ENCODE peak calls at places on chromosomes 13 and 19, in eight cellular contexts. K, I, T, N, A, W, U and X are unnamed samples.

GRCh38 chr19:34990578-34991192 is 9.4 kb upstream of the GRAMD1A start:
- DNase-seq in K (no peak), I (no peak), T (no peak), N (no peak), A (no peak), W (no peak), U (no peak), X (no peak)

GRCh38 chr13:114030666-114031610 is 57.1 kb upstream of the C13orf46 start:
- DNase-seq in K (no peak), I (no peak), T (no peak), N (no peak), A (no peak), W (no peak), U (no peak), X (no peak)

GRCh38 chr19:9966448-9966847 is 30.1 kb upstream of the OLFM2 start:
- DNase-seq in K (no peak), I (no peak), T (no peak), N (no peak), A (no peak), W (no peak), U (no peak), X (no peak)

GRCh38 chr13:93690139-93690538 is 463.5 kb downstream of the GPC6 start:
- DNase-seq in K (no peak), I (peak), T (peak), N (peak), A (peak), W (no peak), U (no peak), X (no peak)

GRCh38 chr13:32031815-32032345 is 306 bp downstream of the FRY start:
- DNase-seq in K (no peak), I (no peak), T (no peak), N (peak), A (no peak), W (no peak), U (no peak), X (no peak)

GRCh38 chr13:75637101-75637774 is 1.1 kb downstream of the LMO7 start:
- DNase-seq in K (no peak), I (no peak), T (no peak), N (peak), A (no peak), W (no peak), U (no peak), X (no peak)

GRCh38 chr19:54707932-54708331 is 16.3 kb upstream of the KIR3DL3 start:
- DNase-seq in K (no peak), I (no peak), T (no peak), N (no peak), A (peak), W (peak), U (no peak), X (no peak)

GRCh38 chr19:48780684-48781391 is 25.5 kb downstream of the FGF21 start:
- DNase-seq in K (no peak), I (peak), T (peak), N (peak), A (peak), W (no peak), U (no peak), X (no peak)

GRCh38 chr13:112846411-112847115 is 122.5 kb upstream of the MCF2L start:
- DNase-seq in K (no peak), I (no peak), T (no peak), N (no peak), A (no peak), W (no peak), U (no peak), X (no peak)

GRCh38 chr13:65594255-65594654 is 1635.9 kb downstream of the PCDH9 start:
- DNase-seq in K (no peak), I (peak), T (no peak), N (peak), A (no peak), W (no peak), U (peak), X (no peak)

GRCh38 chr19:10305139-10305806 is 4.3 kb downstream of the ZGLP1 start:
- DNase-seq in K (peak), I (peak), T (peak), N (no peak), A (peak), W (no peak), U (no peak), X (no peak)

GRCh38 chr19:11378319-11379189 is 4.1 kb downstream of the SWSAP1 start:
- DNase-seq in K (peak), I (peak), T (peak), N (peak), A (peak), W (no peak), U (peak), X (no peak)

GRCh38 chr19:3313199-3313575 is 53.2 kb upstream of the NFIC start:
- DNase-seq in K (no peak), I (no peak), T (no peak), N (no peak), A (no peak), W (no peak), U (no peak), X (no peak)

GRCh38 chr13:50208826-50209335 is 193.6 kb downstream of the KCNRG start:
- DNase-seq in K (peak), I (peak), T (peak), N (peak), A (peak), W (no peak), U (peak), X (peak)

GRCh38 chr19:33064778-33065550 is at the start of gene RHPN2:
- DNase-seq in K (no peak), I (peak), T (no peak), N (peak), A (peak), W (peak), U (no peak), X (no peak)

GRCh38 chr13:39257642-39258041 is 219.4 kb downstream of the NHLRC3 start:
- DNase-seq in K (no peak), I (no peak), T (no peak), N (no peak), A (no peak), W (no peak), U (no peak), X (no peak)

GRCh38 chr13:49000247-49000646 is 24.5 kb downstream of the FNDC3A start:
- DNase-seq in K (no peak), I (no peak), T (no peak), N (no peak), A (no peak), W (no peak), U (no peak), X (no peak)

GRCh38 chr13:92537485-92537884 is 689.1 kb upstream of the GPC6 start:
- DNase-seq in K (no peak), I (no peak), T (no peak), N (no peak), A (no peak), W (no peak), U (no peak), X (no peak)

GRCh38 chr19:3270908-3271307 is 46.4 kb downstream of the CELF5 start:
- DNase-seq in K (peak), I (peak), T (peak), N (peak), A (peak), W (peak), U (no peak), X (no peak)

GRCh38 chr19:34350161-34350561 is 14.8 kb upstream of the GPI start:
- DNase-seq in K (no peak), I (peak), T (no peak), N (no peak), A (no peak), W (peak), U (no peak), X (no peak)

GRCh38 chr13:30020726-30021312 is 170.4 kb upstream of the UBL3 start:
- DNase-seq in K (no peak), I (peak), T (peak), N (no peak), A (no peak), W (no peak), U (no peak), X (no peak)

GRCh38 chr13:40969169-40969901 is 49.8 kb downstream of the ELF1 start:
- DNase-seq in K (peak), I (no peak), T (no peak), N (no peak), A (peak), W (no peak), U (no peak), X (no peak)

GRCh38 chr13:25171517-25172302 is at the start of gene AMER2:
- DNase-seq in K (no peak), I (no peak), T (no peak), N (peak), A (no peak), W (no peak), U (no peak), X (peak)

GRCh38 chr19:10452726-10453620 is 32.6 kb downstream of the PDE4A start:
- DNase-seq in K (no peak), I (no peak), T (no peak), N (no peak), A (peak), W (no peak), U (no peak), X (no peak)

GRCh38 chr13:113171250-113172125 is 13.0 kb downstream of the PROZ start:
- DNase-seq in K (no peak), I (no peak), T (no peak), N (no peak), A (no peak), W (no peak), U (no peak), X (no peak)

GRCh38 chr13:62643007-62643483 is 1227.4 kb upstream of the PCDH20 start:
- DNase-seq in K (no peak), I (peak), T (peak), N (peak), A (no peak), W (no peak), U (no peak), X (peak)

GRCh38 chr19:34600366-34600765 is 76.6 kb downstream of the SCGB2B2 start:
- DNase-seq in K (no peak), I (no peak), T (no peak), N (no peak), A (no peak), W (no peak), U (no peak), X (no peak)

GRCh38 chr19:40143612-40144011 is 47.6 kb upstream of the MAP3K10 start:
- DNase-seq in K (peak), I (no peak), T (no peak), N (peak), A (peak), W (peak), U (no peak), X (no peak)

GRCh38 chr19:18294467-18294864 is 13.0 kb upstream of the JUND start:
- DNase-seq in K (no peak), I (no peak), T (peak), N (no peak), A (no peak), W (peak), U (no peak), X (no peak)

GRCh38 chr13:32902898-32903297 is 113.3 kb upstream of the KL start:
- DNase-seq in K (no peak), I (peak), T (no peak), N (peak), A (no peak), W (no peak), U (no peak), X (no peak)

GRCh38 chr13:36850790-36851438 is 31.9 kb downstream of the RFXAP start:
- DNase-seq in K (peak), I (no peak), T (no peak), N (no peak), A (peak), W (no peak), U (no peak), X (no peak)

GRCh38 chr19:33456845-33457220 is 64.8 kb downstream of the PEPD start:
- DNase-seq in K (no peak), I (no peak), T (no peak), N (no peak), A (no peak), W (no peak), U (no peak), X (no peak)

GRCh38 chr19:10104665-10105221 is 1.4 kb upstream of the PPAN start:
- DNase-seq in K (peak), I (no peak), T (no peak), N (no peak), A (peak), W (peak), U (no peak), X (no peak)

GRCh38 chr19:44647144-44647543 is 3.4 kb downstream of the PVR start:
- DNase-seq in K (no peak), I (no peak), T (no peak), N (no peak), A (no peak), W (no peak), U (no peak), X (no peak)

DNA sequence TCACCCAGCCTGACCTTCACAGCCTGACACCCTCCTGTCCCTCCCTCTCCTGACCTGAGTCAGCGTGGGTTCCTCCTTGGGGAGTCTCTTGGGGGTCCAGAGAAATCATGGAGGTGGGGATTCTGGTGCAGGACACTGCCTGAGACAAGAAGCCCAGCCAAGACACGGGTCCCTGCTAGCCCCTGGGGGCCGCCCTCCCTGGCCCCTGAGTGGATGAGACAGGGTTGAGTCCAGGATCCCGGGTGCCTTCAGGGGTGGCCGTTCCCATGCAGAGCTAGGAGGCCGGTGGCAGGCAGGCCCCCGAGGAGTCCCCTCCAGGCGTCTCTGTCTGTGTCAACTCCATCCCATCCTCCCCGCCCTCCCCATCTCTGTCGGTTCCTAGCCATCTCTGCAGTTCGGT is 1.6 kb downstream of the MAP2K7 start:
- DNase-seq in K (no peak), I (no peak), T (no peak), N (no peak), A (no peak), W (no peak), U (no peak), X (no peak)
- H3K4me3 ChIP-seq in K (no peak), I (no peak), T (no peak), N (no peak), A (peak), W (no peak), U (peak), X (no peak)

GRCh38 chr13:95536629-95537241 is 15.8 kb upstream of the CLDN10 start:
- DNase-seq in K (no peak), I (peak), T (peak), N (peak), A (peak), W (no peak), U (no peak), X (no peak)
- TF ChIP-seq CTCF in K (peak), I (peak), T (peak), N (no peak), A (peak), W (peak), U (peak), X (peak)

DNA sequence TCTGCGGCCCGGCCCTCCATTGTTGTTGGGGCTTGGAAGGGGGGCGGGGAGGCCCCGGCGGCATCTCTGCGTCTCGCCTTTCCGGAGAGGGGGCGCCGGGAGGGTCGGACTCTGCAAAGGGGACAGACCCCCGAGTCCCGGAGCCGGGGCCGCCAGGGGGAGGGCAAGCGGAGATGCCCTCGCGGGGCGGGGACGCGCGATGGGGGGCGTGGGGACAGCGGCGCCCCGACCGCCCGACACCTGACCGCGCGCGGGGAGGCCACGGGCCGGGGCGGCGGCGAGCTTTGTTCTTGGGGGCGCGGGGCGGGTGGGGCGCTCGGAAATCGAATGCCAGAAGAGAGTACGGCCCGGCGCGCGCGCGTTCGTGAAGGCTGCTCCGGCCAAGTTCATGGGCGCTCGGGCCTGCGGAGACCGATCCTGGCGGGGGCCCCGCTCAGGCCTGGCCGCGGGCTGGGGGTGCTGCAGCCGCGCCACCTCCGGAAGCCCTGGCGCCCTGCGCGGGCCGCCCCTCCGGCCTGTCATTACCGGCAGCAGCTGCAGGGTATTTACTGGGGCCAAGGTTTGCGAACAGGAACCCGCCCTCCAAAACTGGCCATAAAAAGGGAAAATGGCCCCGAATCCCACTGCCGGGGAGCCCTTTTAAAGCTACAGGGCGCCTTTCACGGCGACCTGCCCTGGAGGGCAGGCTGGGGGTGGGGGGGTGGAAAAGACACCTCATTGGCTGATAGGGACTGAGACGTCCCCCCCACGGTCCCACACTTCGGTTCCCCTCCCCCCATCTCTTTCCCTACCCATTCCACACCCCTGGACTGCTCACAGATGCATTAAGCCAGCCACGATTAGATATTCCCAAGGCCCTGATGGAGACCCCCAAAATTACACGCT is 11.1 kb upstream of the NANOS3 start:
- DNase-seq in K (no peak), I (no peak), T (no peak), N (no peak), A (peak), W (no peak), U (no peak), X (no peak)
- H3K4me3 ChIP-seq in K (peak), I (peak), T (peak), N (peak), A (peak), W (peak), U (peak), X (peak)

GRCh38 chr19:50147462-50148423 is 15.3 kb downstream of the IZUMO2 start:
- DNase-seq in K (peak), I (peak), T (peak), N (peak), A (peak), W (peak), U (peak), X (peak)
- TF ChIP-seq CTCF in K (no peak), I (peak), T (peak), N (no peak), A (no peak), W (no peak), U (peak), X (peak)

GRCh38 chr19:13866463-13867046 is 10.4 kb upstream of the NANOS3 start:
- DNase-seq in K (no peak), I (no peak), T (no peak), N (no peak), A (no peak), W (no peak), U (no peak), X (no peak)
- H3K4me3 ChIP-seq in K (no peak), I (peak), T (no peak), N (peak), A (no peak), W (peak), U (peak), X (peak)

GRCh38 chr19:38413416-38413815 is 10.5 kb downstream of the FAM98C start:
- DNase-seq in K (no peak), I (no peak), T (no peak), N (no peak), A (no peak), W (no peak), U (no peak), X (no peak)

GRCh38 chr19:38420935-38421334 is 5.1 kb downstream of the RASGRP4 start:
- DNase-seq in K (no peak), I (no peak), T (no peak), N (no peak), A (no peak), W (no peak), U (no peak), X (no peak)

GRCh38 chr19:38417146-38417543 is 8.9 kb downstream of the RASGRP4 start:
- DNase-seq in K (no peak), I (no peak), T (no peak), N (no peak), A (no peak), W (no peak), U (no peak), X (no peak)

GRCh38 chr19:38421856-38422255 is 4.2 kb downstream of the RASGRP4 start:
- DNase-seq in K (no peak), I (no peak), T (no peak), N (no peak), A (no peak), W (no peak), U (no peak), X (no peak)

GRCh38 chr19:38417544-38418506 is 8.2 kb downstream of the RASGRP4 start:
- DNase-seq in K (peak), I (no peak), T (peak), N (peak), A (peak), W (peak), U (no peak), X (no peak)
- TF ChIP-seq CTCF in K (no peak), I (no peak), T (no peak), N (no peak), A (no peak), W (no peak), U (no peak), X (no peak)

GRCh38 chr19:42282810-42283247 is 13.8 kb downstream of the CIC start:
- DNase-seq in K (no peak), I (no peak), T (no peak), N (no peak), A (no peak), W (no peak), U (no peak), X (no peak)
- H3K4me3 ChIP-seq in K (no peak), I (no peak), T (no peak), N (peak), A (no peak), W (peak), U (peak), X (peak)

GRCh38 chr13:56352356-56352755 is 788.4 kb upstream of the PRR20A start:
- DNase-seq in K (no peak), I (no peak), T (peak), N (no peak), A (no peak), W (no peak), U (no peak), X (no peak)

GRCh38 chr13:56349866-56350265 is 790.9 kb upstream of the PRR20A start:
- DNase-seq in K (no peak), I (no peak), T (no peak), N (no peak), A (no peak), W (no peak), U (no peak), X (no peak)

GRCh38 chr13:56352901-56353300 is 787.8 kb upstream of the PRR20A start:
- DNase-seq in K (no peak), I (no peak), T (peak), N (no peak), A (no peak), W (no peak), U (no peak), X (no peak)

GRCh38 chr13:56347014-56347413 is 793.7 kb upstream of the PRR20A start:
- DNase-seq in K (no peak), I (no peak), T (no peak), N (no peak), A (no peak), W (no peak), U (no peak), X (no peak)

GRCh38 chr13:56351041-56351440 is 789.7 kb upstream of the PRR20A start:
- DNase-seq in K (no peak), I (no peak), T (peak), N (no peak), A (no peak), W (no peak), U (no peak), X (no peak)
- TF ChIP-seq CTCF in K (no peak), I (no peak), T (peak), N (no peak), A (no peak), W (no peak), U (no peak), X (no peak)

DNA sequence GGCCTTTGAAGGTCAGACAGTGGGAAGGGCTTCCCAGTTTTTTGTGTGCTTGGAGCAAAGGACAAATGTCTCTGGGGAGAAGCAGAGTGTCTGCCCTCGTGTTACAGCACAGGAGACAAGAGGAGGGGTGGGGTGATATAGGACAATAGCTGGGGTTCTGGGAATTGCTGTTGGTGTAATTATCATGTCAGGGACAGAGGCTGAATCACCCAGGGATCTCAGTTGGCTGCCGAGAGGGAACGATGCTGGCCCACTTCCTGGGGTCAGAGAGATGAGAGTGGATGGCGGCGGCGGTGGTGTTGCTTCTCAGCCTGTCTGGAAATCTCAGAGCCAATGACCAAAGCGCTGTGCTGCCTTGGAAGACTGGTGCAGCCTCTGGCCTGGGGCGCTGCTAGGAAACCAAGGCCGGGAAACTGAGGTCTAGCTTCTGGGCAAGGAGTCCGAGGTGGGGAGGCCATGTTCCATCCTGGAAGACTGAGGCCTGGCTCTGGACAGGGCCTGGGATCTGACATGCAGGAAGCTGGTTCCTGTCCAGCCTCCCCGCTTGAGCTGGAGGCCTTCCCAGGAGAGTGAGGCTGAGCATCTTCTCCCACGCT is 1.3 kb downstream of the INAFM1 start:
- DNase-seq in K (no peak), I (peak), T (no peak), N (peak), A (peak), W (no peak), U (no peak), X (no peak)
- H3K4me3 ChIP-seq in K (no peak), I (no peak), T (no peak), N (peak), A (no peak), W (no peak), U (peak), X (no peak)